ENCODE peak calls at places on chromosomes 13 and 19, in eight cellular contexts. U is M059J; M is heart left ventricle; R is stimulated activated CD8-positive, alpha-beta memory T cell treated with anti-CD3 and anti-CD28 coated beads, Interleukin-4, amount 100 ng/mL, for 4 hours; N is EL; V is mucosa of descending colon; O is NCI-H82; T is amygdala. L is an unnamed sample.

GRCh38 chr19:7665076-7665475 is 3.8 kb upstream of the RETN start:
- DNase-seq in T (no peak), O (no peak), N (no peak), U (no peak), R (no peak), M (no peak), V (no peak), L (no peak)

GRCh38 chr13:53131361-53131760 is 102.7 kb downstream of the OLFM4 start:
- DNase-seq in N (no peak), R (no peak), U (no peak), T (no peak), O (no peak), V (no peak), M (no peak), L (no peak)

GRCh38 chr19:48907671-48908070 is 7.6 kb downstream of the NUCB1 start:
- DNase-seq in R (no peak), U (no peak), N (no peak), V (peak), M (no peak), O (no peak), T (no peak), L (no peak)

GRCh38 chr13:112911883-112912282 is 57.1 kb upstream of the MCF2L start:
- DNase-seq in U (no peak), V (no peak), M (no peak), T (no peak), O (no peak), N (no peak), R (no peak), L (no peak)

GRCh38 chr19:51690359-51691121 is 2.6 kb upstream of the SPACA6 start:
- DNase-seq in O (peak), N (peak), R (peak), V (peak), U (peak), M (peak), T (peak), L (peak)

GRCh38 chr19:15241259-15241658 is 9.0 kb upstream of the EPHX3 start:
- DNase-seq in M (no peak), N (no peak), R (no peak), O (no peak), V (no peak), U (peak), T (no peak), L (no peak)

GRCh38 chr19:11261902-11262839 is at the start of gene DOCK6:
- DNase-seq in U (no peak), R (no peak), N (no peak), M (peak), T (no peak), O (no peak), V (peak), L (no peak)

GRCh38 chr19:17933414-17934129 is 757 bp downstream of the CCDC124 start:
- DNase-seq in V (no peak), M (no peak), N (peak), R (no peak), T (no peak), U (peak), O (peak), L (peak)

GRCh38 chr19:6828306-6828697 is 55.8 kb downstream of the VAV1 start:
- DNase-seq in R (no peak), M (no peak), O (no peak), V (no peak), U (peak), N (peak), T (no peak), L (no peak)

GRCh38 chr13:101390461-101390860 is 25.8 kb downstream of the NALCN start:
- DNase-seq in T (no peak), U (peak), N (peak), O (no peak), R (no peak), V (no peak), M (no peak), L (no peak)